ENCODE peak calls at places on chromosome 22, in nine cellular contexts. Y is tibial nerve, R is spleen, H is HCT116, C is A549, L is Peyer's patch, G is IMR-90, Q is heart left ventricle, T is esophagus squamous epithelium. I is an unnamed sample.

GRCh38 chr22:48237466-48237865 is 1475.0 kb downstream of the TBC1D22A start:
- DNase-seq in T (no peak), L (no peak), R (peak), C (no peak), G (no peak), H (no peak), Q (no peak), Y (no peak), I (no peak)

GRCh38 chr22:47132428-47132825 is 370.0 kb downstream of the TBC1D22A start:
- DNase-seq in L (no peak), G (no peak), T (no peak), C (no peak), R (no peak), Y (no peak), H (no peak), Q (no peak), I (no peak)

GRCh38 chr22:46584081-46584903 is 35.9 kb upstream of the GRAMD4 start:
- DNase-seq in T (no peak), G (peak), L (no peak), Q (no peak), Y (no peak), R (peak), H (no peak), C (no peak), I (no peak)

GRCh38 chr22:32202539-32203180 is 2.2 kb downstream of the RFPL2 start:
- DNase-seq in R (no peak), Q (no peak), C (peak), G (peak), T (no peak), L (no peak), H (peak), Y (no peak), I (peak)

GRCh38 chr22:37996079-37996478 is 11.7 kb upstream of the SOX10 start:
- DNase-seq in L (peak), R (peak), Q (no peak), H (no peak), T (no peak), G (no peak), Y (no peak), C (no peak), I (no peak)

GRCh38 chr22:47116426-47117341 is 354.2 kb downstream of the TBC1D22A start:
- DNase-seq in R (no peak), T (no peak), L (no peak), C (no peak), H (no peak), G (no peak), Y (no peak), Q (no peak), I (no peak)

GRCh38 chr22:49593509-49593908 is 234.2 kb downstream of the BRD1 start:
- DNase-seq in C (no peak), L (no peak), H (no peak), T (no peak), R (no peak), Q (no peak), Y (no peak), G (no peak), I (peak)

GRCh38 chr22:49370841-49371301 is 456.8 kb downstream of the BRD1 start:
- DNase-seq in G (no peak), Q (peak), T (no peak), Y (no peak), H (no peak), R (peak), L (peak), C (no peak), I (no peak)

GRCh38 chr22:38461414-38462081 is 6.3 kb upstream of the KDELR3 start:
- DNase-seq in Q (peak), C (peak), H (peak), T (no peak), G (peak), R (peak), L (peak), Y (peak), I (peak)

GRCh38 chr22:23751441-23751996 is 607 bp upstream of the ZNF70 start:
- DNase-seq in T (no peak), H (no peak), C (no peak), R (no peak), Y (no peak), G (no peak), L (peak), Q (no peak), I (peak)

GRCh38 chr22:26642465-26643367 is 14.7 kb upstream of the MIAT start:
- DNase-seq in Y (no peak), G (no peak), H (no peak), L (peak), R (peak), Q (peak), T (no peak), C (no peak), I (peak)

GRCh38 chr22:37304595-37305343 is 22.5 kb downstream of the CYTH4 start:
- DNase-seq in H (no peak), R (no peak), C (no peak), Q (no peak), T (no peak), L (no peak), G (peak), Y (no peak), I (no peak)

GRCh38 chr22:25406510-25407210 is 157.8 kb upstream of the GRK3 start:
- DNase-seq in Y (no peak), C (no peak), Q (peak), L (no peak), R (no peak), H (no peak), G (no peak), T (no peak), I (no peak)

GRCh38 chr22:33823552-33823951 is 96.7 kb downstream of the LARGE1 start:
- DNase-seq in H (no peak), L (no peak), G (peak), Q (peak), C (no peak), R (no peak), T (no peak), Y (no peak), I (no peak)

GRCh38 chr22:40410272-40410671 is 39.9 kb downstream of the SGSM3 start:
- DNase-seq in L (no peak), T (no peak), Y (no peak), R (no peak), H (no peak), Q (no peak), G (no peak), C (no peak), I (no peak)

GRCh38 chr22:38109391-38110000 is 988 bp downstream of the BAIAP2L2 start:
- DNase-seq in G (no peak), L (no peak), Y (no peak), Q (no peak), C (no peak), T (no peak), H (no peak), R (no peak), I (no peak)

GRCh38 chr22:44452531-44453420 is 45.3 kb downstream of the RTL6 start:
- DNase-seq in C (no peak), H (no peak), R (peak), G (no peak), Q (no peak), Y (no peak), L (peak), T (no peak), I (no peak)

GRCh38 chr22:48784701-48785503 is 1042.8 kb downstream of the BRD1 start:
- DNase-seq in C (no peak), T (no peak), Q (no peak), H (no peak), G (no peak), R (no peak), L (no peak), Y (no peak), I (no peak)

GRCh38 chr22:21961886-21962654 is 9.4 kb upstream of the PPM1F start:
- DNase-seq in R (no peak), L (no peak), T (no peak), Y (no peak), Q (no peak), C (no peak), H (no peak), G (peak), I (no peak)

GRCh38 chr22:29022101-29022817 is 39.4 kb downstream of the C22orf31 start:
- DNase-seq in H (no peak), T (no peak), L (no peak), C (no peak), Y (no peak), Q (no peak), G (no peak), R (no peak), I (no peak)

GRCh38 chr22:47213571-47214230 is 451.3 kb downstream of the TBC1D22A start:
- DNase-seq in T (no peak), G (no peak), C (peak), Q (no peak), L (peak), R (peak), H (peak), Y (no peak), I (peak)

GRCh38 chr22:38820021-38820420 is 23.8 kb downstream of the NPTXR start:
- DNase-seq in L (no peak), H (no peak), G (no peak), C (no peak), R (no peak), T (no peak), Q (no peak), Y (no peak), I (no peak)

GRCh38 chr22:46672731-46673130 is 52.5 kb downstream of the GRAMD4 start:
- DNase-seq in C (no peak), Y (no peak), Q (no peak), T (no peak), H (no peak), L (no peak), R (no peak), G (no peak), I (peak)

GRCh38 chr22:25569983-25570382 is 5.5 kb downstream of the GRK3 start:
- DNase-seq in Y (no peak), T (no peak), C (no peak), R (no peak), G (no peak), H (no peak), Q (no peak), L (no peak), I (no peak)

GRCh38 chr22:31550871-31551370 is 54.6 kb downstream of the SFI1 start:
- DNase-seq in L (no peak), Q (no peak), Y (no peak), R (no peak), T (no peak), H (no peak), G (no peak), C (no peak), I (no peak)

GRCh38 chr22:37807410-37808293 is at the start of gene GCAT:
- DNase-seq in T (peak), C (peak), L (peak), Q (peak), G (peak), H (peak), Y (peak), R (peak), I (peak)

DNA sequence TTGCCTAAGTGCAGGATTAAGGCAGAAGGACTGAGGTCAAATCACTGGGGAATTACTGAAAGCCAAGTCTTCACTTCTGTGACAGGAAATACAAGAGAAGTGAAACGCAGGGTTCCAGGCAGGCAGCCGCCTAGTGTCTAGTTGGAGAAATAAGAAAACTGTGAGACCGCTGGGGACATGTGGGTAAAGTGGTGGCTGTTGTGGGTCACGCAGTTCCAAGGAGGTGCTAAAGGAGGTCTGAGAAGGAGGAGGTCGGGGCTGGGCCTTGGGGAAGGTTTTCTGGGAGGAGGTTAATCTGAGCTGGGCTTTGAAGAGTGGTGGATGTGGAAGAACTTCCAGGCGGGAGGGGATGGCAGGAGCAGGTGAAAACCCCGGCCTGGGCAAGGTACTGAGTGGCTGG is 11.2 kb downstream of the MCM5 start:
- DNase-seq in C (no peak), Q (no peak), L (peak), R (peak), H (no peak), Y (no peak), T (no peak), G (no peak), I (peak)
- TF ChIP-seq POLR2A in C (no peak), Q (no peak), L (no peak), R (no peak), H (no peak), Y (no peak), T (no peak), G (no peak), I (no peak)

DNA sequence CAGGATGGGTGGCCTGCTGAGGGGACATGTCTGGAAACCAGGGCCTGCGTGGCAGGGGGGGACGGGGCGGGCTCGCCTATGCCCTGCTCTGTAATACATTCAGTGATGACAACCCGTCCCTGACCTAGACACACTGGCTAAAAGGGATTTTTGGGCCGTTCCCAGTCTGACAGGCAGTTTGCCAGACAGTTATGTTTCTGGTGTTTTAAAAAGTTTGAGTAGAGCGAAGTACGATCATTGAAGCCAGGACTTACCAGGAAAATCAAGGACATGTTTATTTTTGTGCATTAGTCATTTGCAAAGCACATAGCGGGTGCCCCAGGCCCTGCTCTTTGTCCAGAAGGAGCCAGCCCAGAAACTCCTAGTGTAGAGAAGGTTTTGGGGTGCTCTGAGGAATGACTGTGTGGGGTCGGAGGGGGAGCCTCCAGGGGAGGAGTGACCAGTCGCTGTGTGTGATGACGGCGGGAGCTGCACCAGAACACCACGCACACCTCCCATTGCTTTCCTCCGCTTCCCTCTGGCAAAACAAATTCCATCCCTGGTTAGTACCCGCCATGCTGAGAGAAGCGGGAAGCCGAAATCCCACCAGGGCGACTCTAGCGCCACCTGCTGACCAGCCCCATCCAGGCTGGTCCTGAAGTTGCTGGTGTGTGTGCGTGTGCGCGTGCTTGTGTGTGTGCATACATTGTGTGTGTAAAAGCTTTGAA is 50.8 kb downstream of the FBLN1 start:
- DNase-seq in G (peak), Y (peak), L (no peak), C (peak), R (no peak), H (peak), Q (peak), T (no peak), I (peak)
- TF ChIP-seq CTCF in G (peak), Y (peak), L (peak), C (peak), R (peak), H (peak), Q (peak), T (peak), I (peak)

DNA sequence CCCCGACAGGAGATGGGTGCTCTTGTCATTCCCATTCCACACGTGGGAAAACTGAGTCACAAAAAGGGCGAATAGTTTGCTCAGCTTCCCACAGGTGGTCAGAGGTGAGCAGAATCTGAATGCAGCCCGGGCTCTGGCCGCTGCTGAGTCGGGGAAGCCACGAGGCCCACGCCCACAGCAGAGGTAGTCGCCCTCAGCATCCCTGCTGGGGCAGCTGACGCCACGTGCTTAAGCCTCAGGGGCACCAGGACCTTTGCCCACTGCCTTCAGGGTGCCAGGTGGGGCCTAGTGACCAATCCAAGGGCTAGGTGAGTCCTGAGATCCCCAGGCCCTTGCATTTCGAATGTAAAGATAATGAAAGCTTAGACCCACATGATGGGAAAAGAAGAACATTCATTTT is 24.2 kb upstream of the ARFGAP3 start:
- DNase-seq in Q (no peak), Y (no peak), G (no peak), T (no peak), R (no peak), H (no peak), L (no peak), C (no peak), I (no peak)
- TF ChIP-seq POLR2A in Q (no peak), Y (no peak), G (no peak), T (no peak), R (no peak), H (no peak), L (no peak), C (no peak), I (no peak)

GRCh38 chr22:20526628-20527355 is 19.4 kb downstream of the MED15 start:
- DNase-seq in Y (no peak), Q (no peak), C (no peak), G (peak), T (no peak), R (no peak), L (no peak), H (no peak), I (no peak)
- TF ChIP-seq CTCF in Y (no peak), Q (no peak), C (no peak), G (peak), T (no peak), R (no peak), L (no peak), H (no peak), I (no peak)

DNA sequence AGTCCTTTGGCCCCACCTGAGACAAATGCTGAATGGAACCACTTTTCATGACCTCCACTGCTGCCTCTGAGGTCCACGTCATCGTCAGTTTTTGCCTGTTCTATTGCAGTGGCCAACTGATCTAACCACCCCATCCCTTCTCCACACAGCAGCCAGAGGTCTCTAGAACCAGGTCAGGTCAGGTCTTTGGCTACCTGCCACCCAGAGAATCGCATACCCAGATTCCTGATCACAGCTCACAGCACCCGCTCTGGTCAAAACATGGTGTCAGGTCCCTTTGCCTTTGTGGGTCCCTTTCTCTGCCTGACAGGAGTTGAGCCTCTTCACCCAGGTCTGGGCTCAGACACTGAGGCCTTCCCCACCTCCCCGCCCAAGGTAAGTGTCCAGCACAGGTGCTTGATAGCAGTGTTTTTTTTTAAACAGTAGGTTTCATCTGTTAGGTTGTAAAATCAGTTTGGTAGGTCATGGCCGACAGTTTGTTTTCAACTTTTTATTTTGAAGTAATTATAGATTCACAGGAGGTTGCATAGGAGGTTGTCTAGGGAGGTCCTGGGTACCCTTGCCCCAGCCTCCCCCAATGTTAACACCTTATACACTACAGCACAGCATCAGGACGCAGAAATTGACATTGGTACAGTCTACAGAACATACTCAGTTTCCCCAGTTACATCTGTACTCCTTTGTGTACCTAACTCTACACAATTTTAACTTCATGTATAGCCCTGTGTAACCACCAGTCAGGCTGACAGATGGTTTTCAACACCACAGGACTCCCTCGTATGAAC is 6.9 kb downstream of the C22orf39 start:
- DNase-seq in H (no peak), Q (no peak), R (no peak), Y (no peak), L (no peak), T (no peak), G (no peak), C (no peak), I (no peak)
- TF ChIP-seq POLR2A in H (no peak), Q (no peak), R (no peak), Y (no peak), L (no peak), T (no peak), G (no peak), C (no peak), I (no peak)

I was measured in transverse colon.